ENCODE peak calls at places on chromosomes 3 and 15, in five cellular contexts. One of them, this sample, is unnamed.

GRCh38 chr15:70806992-70807712 is 43.8 kb upstream of the UACA start:
- DNase-seq in mammary epithelial cell: no peak
- DNase-seq in H1: no peak
- DNase-seq in neural progenitor cell: no peak
- DNase-seq in MM.1S: no peak
- DNase-seq in this sample: no peak

GRCh38 chr3:111861396-111861795 is 2.3 kb downstream of the PHLDB2 start:
- DNase-seq in mammary epithelial cell: peak; percentile 41
- DNase-seq in H1: no peak
- DNase-seq in neural progenitor cell: no peak
- DNase-seq in MM.1S: no peak
- DNase-seq in this sample: peak; percentile 47

GRCh38 chr15:73382131-73382530 is 13.4 kb upstream of the HCN4 start:
- DNase-seq in mammary epithelial cell: no peak
- DNase-seq in H1: no peak
- DNase-seq in neural progenitor cell: no peak
- DNase-seq in MM.1S: no peak
- DNase-seq in this sample: no peak

GRCh38 chr3:188303823-188304222 is 149.9 kb downstream of the LPP start:
- DNase-seq in mammary epithelial cell: no peak
- DNase-seq in H1: no peak
- DNase-seq in neural progenitor cell: no peak
- DNase-seq in MM.1S: no peak
- DNase-seq in this sample: no peak

GRCh38 chr3:73729969-73730440 is 105.3 kb upstream of the PDZRN3 start:
- DNase-seq in mammary epithelial cell: no peak
- DNase-seq in H1: no peak
- DNase-seq in neural progenitor cell: peak; percentile 28
- DNase-seq in MM.1S: no peak
- DNase-seq in this sample: peak; percentile 55

GRCh38 chr3:77039606-77040553 is at the start of gene ROBO2:
- DNase-seq in mammary epithelial cell: peak; percentile 2
- DNase-seq in H1: peak; percentile 82
- DNase-seq in neural progenitor cell: peak; percentile 91
- DNase-seq in MM.1S: no peak
- DNase-seq in this sample: peak; percentile 47

GRCh38 chr3:49911124-49911420 is 7.4 kb upstream of the MST1R start:
- DNase-seq in mammary epithelial cell: no peak
- DNase-seq in H1: no peak
- DNase-seq in neural progenitor cell: no peak
- DNase-seq in MM.1S: no peak
- DNase-seq in this sample: no peak

GRCh38 chr3:186826316-186826977 is 16.1 kb upstream of the ADIPOQ start:
- DNase-seq in mammary epithelial cell: no peak
- DNase-seq in H1: peak; percentile 54
- DNase-seq in neural progenitor cell: peak; percentile 17
- DNase-seq in MM.1S: no peak
- DNase-seq in this sample: no peak

GRCh38 chr3:23601020-23601822 is 204.5 kb upstream of the UBE2E1 start:
- DNase-seq in mammary epithelial cell: no peak
- DNase-seq in H1: no peak
- DNase-seq in neural progenitor cell: no peak
- DNase-seq in MM.1S: no peak
- DNase-seq in this sample: peak; percentile 41

GRCh38 chr3:37990527-37990926 is at the start of gene VILL:
- DNase-seq in mammary epithelial cell: no peak
- DNase-seq in H1: no peak
- DNase-seq in neural progenitor cell: no peak
- DNase-seq in MM.1S: no peak
- DNase-seq in this sample: no peak

GRCh38 chr3:46629571-46630517 is 17.5 kb downstream of the FAM240A start:
- DNase-seq in mammary epithelial cell: peak; percentile 71
- DNase-seq in H1: peak; percentile 89
- DNase-seq in neural progenitor cell: peak; percentile 91
- DNase-seq in MM.1S: peak; percentile 81
- DNase-seq in this sample: peak; percentile 73

GRCh38 chr3:155079795-155080546 is at the start of gene MME:
- DNase-seq in mammary epithelial cell: peak; percentile 69
- DNase-seq in H1: peak; percentile 84
- DNase-seq in neural progenitor cell: peak; percentile 81
- DNase-seq in MM.1S: peak; percentile 24
- DNase-seq in this sample: peak; percentile 52

GRCh38 chr3:196686436-196686835 is 25.6 kb downstream of the CEP19 start:
- DNase-seq in mammary epithelial cell: no peak
- DNase-seq in H1: no peak
- DNase-seq in neural progenitor cell: no peak
- DNase-seq in MM.1S: no peak
- DNase-seq in this sample: no peak

GRCh38 chr3:187798531-187799520 is 53.6 kb upstream of the BCL6 start:
- DNase-seq in mammary epithelial cell: no peak
- DNase-seq in H1: no peak
- DNase-seq in neural progenitor cell: no peak
- DNase-seq in MM.1S: no peak
- DNase-seq in this sample: no peak

GRCh38 chr3:182257361-182257760 is 535.9 kb upstream of the ATP11B start:
- DNase-seq in mammary epithelial cell: no peak
- DNase-seq in H1: no peak
- DNase-seq in neural progenitor cell: no peak
- DNase-seq in MM.1S: no peak
- DNase-seq in this sample: no peak

GRCh38 chr3:43907508-43907858 is 216.7 kb downstream of the ABHD5 start:
- DNase-seq in mammary epithelial cell: no peak
- DNase-seq in H1: no peak
- DNase-seq in neural progenitor cell: no peak
- DNase-seq in MM.1S: peak; percentile 12
- DNase-seq in this sample: no peak

GRCh38 chr3:157082305-157082981 is 77.5 kb downstream of the CCNL1 start:
- DNase-seq in mammary epithelial cell: peak; percentile 96
- DNase-seq in H1: no peak
- DNase-seq in neural progenitor cell: no peak
- DNase-seq in MM.1S: no peak
- DNase-seq in this sample: peak; percentile 89

GRCh38 chr3:45560270-45561020 is 34.1 kb upstream of the LIMD1 start:
- DNase-seq in mammary epithelial cell: no peak
- DNase-seq in H1: no peak
- DNase-seq in neural progenitor cell: no peak
- DNase-seq in MM.1S: no peak
- DNase-seq in this sample: peak; percentile 79

GRCh38 chr3:152779649-152780048 is 55.3 kb upstream of the P2RY1 start:
- DNase-seq in mammary epithelial cell: no peak
- DNase-seq in H1: no peak
- DNase-seq in neural progenitor cell: peak; percentile 26
- DNase-seq in MM.1S: peak; percentile 25
- DNase-seq in this sample: peak; percentile 61

GRCh38 chr15:64361259-64361658 is 5.3 kb upstream of the CSNK1G1 start:
- DNase-seq in mammary epithelial cell: peak; percentile 21
- DNase-seq in H1: no peak
- DNase-seq in neural progenitor cell: no peak
- DNase-seq in MM.1S: no peak
- DNase-seq in this sample: no peak

GRCh38 chr3:122094693-122095092 is 39.5 kb downstream of the CD86 start:
- DNase-seq in mammary epithelial cell: no peak
- DNase-seq in H1: no peak
- DNase-seq in neural progenitor cell: no peak
- DNase-seq in MM.1S: peak; percentile 71
- DNase-seq in this sample: no peak

GRCh38 chr3:191461113-191461595 is at the start of gene PYDC2:
- DNase-seq in mammary epithelial cell: no peak
- DNase-seq in H1: no peak
- DNase-seq in neural progenitor cell: no peak
- DNase-seq in MM.1S: no peak
- DNase-seq in this sample: no peak

GRCh38 chr15:50753463-50753862 is 12.0 kb downstream of the SPPL2A start:
- DNase-seq in mammary epithelial cell: no peak
- DNase-seq in H1: no peak
- DNase-seq in neural progenitor cell: no peak
- DNase-seq in MM.1S: no peak
- DNase-seq in this sample: peak; percentile 39

GRCh38 chr3:150729682-150730360 is 26.1 kb upstream of the ERICH6 start:
- DNase-seq in mammary epithelial cell: no peak
- DNase-seq in H1: no peak
- DNase-seq in neural progenitor cell: no peak
- DNase-seq in MM.1S: no peak
- DNase-seq in this sample: no peak

GRCh38 chr3:54967586-54968244 is 39.9 kb upstream of the LRTM1 start:
- DNase-seq in mammary epithelial cell: no peak
- DNase-seq in H1: no peak
- DNase-seq in neural progenitor cell: no peak
- DNase-seq in MM.1S: no peak
- DNase-seq in this sample: peak; percentile 86

GRCh38 chr15:39583586-39584265 is 2.8 kb downstream of the THBS1 start:
- DNase-seq in mammary epithelial cell: peak; percentile 78
- DNase-seq in H1: no peak
- DNase-seq in neural progenitor cell: peak; percentile 57
- DNase-seq in MM.1S: peak; percentile 14
- DNase-seq in this sample: peak; percentile 43

GRCh38 chr3:141148770-141149169 is 82.9 kb upstream of the PXYLP1 start:
- DNase-seq in mammary epithelial cell: no peak
- DNase-seq in H1: no peak
- DNase-seq in neural progenitor cell: no peak
- DNase-seq in MM.1S: no peak
- DNase-seq in this sample: no peak

GRCh38 chr3:127136024-127136600 is 56.8 kb upstream of the PRR23E start:
- DNase-seq in mammary epithelial cell: no peak
- DNase-seq in H1: no peak
- DNase-seq in neural progenitor cell: no peak
- DNase-seq in MM.1S: no peak
- DNase-seq in this sample: no peak

GRCh38 chr3:127135241-127136023 is 57.5 kb upstream of the PRR23E start:
- DNase-seq in mammary epithelial cell: no peak
- DNase-seq in H1: no peak
- DNase-seq in neural progenitor cell: peak; percentile 66
- DNase-seq in MM.1S: no peak
- DNase-seq in this sample: no peak

GRCh38 chr3:127137757-127138536 is 55.0 kb upstream of the PRR23E start:
- DNase-seq in mammary epithelial cell: no peak
- DNase-seq in H1: no peak
- DNase-seq in neural progenitor cell: no peak
- DNase-seq in MM.1S: no peak
- DNase-seq in this sample: no peak

GRCh38 chr3:127137113-127137512 is 55.8 kb upstream of the PRR23E start:
- DNase-seq in mammary epithelial cell: no peak
- DNase-seq in H1: no peak
- DNase-seq in neural progenitor cell: no peak
- DNase-seq in MM.1S: no peak
- DNase-seq in this sample: no peak

GRCh38 chr3:127136706-127137105 is 56.2 kb upstream of the PRR23E start:
- DNase-seq in mammary epithelial cell: no peak
- DNase-seq in H1: no peak
- DNase-seq in neural progenitor cell: no peak
- DNase-seq in MM.1S: no peak
- DNase-seq in this sample: no peak
- H3K27me3 ChIP-seq in mammary epithelial cell: peaks cover 10% of the 10 kb centered on the region
- H3K27me3 ChIP-seq in H1: peaks cover 26% of the 10 kb centered on the region
- H3K27me3 ChIP-seq in neural progenitor cell: peaks cover 40% of the 10 kb centered on the region
- H3K27me3 ChIP-seq in MM.1S: peaks cover 44% of the 10 kb centered on the region
- H3K27me3 ChIP-seq in this sample: peaks cover 21% of the 10 kb centered on the region

GRCh38 chr15:96362001-96362758 is 31.7 kb downstream of the NR2F2 start:
- DNase-seq in mammary epithelial cell: no peak
- DNase-seq in H1: no peak
- DNase-seq in neural progenitor cell: peak; percentile 79
- DNase-seq in MM.1S: no peak
- DNase-seq in this sample: no peak
- TF ChIP-seq EZH2 in mammary epithelial cell: no peak
- TF ChIP-seq EZH2 in H1: peak; percentile 36
- TF ChIP-seq EZH2 in neural progenitor cell: peak; percentile 12
- TF ChIP-seq EZH2 in MM.1S: no peak
- TF ChIP-seq EZH2 in this sample: no peak

GRCh38 chr3:123336001-123336400 is 112.9 kb downstream of the ADCY5 start:
- DNase-seq in mammary epithelial cell: no peak
- DNase-seq in H1: no peak
- DNase-seq in neural progenitor cell: no peak
- DNase-seq in MM.1S: no peak
- DNase-seq in this sample: no peak

GRCh38 chr3:123337226-123337625 is 111.7 kb downstream of the ADCY5 start:
- DNase-seq in mammary epithelial cell: no peak
- DNase-seq in H1: no peak
- DNase-seq in neural progenitor cell: no peak
- DNase-seq in MM.1S: no peak
- DNase-seq in this sample: no peak

GRCh38 chr3:123335007-123335670 is 113.8 kb downstream of the ADCY5 start:
- DNase-seq in mammary epithelial cell: no peak
- DNase-seq in H1: no peak
- DNase-seq in neural progenitor cell: no peak
- DNase-seq in MM.1S: peak; percentile 41
- DNase-seq in this sample: no peak

GRCh38 chr3:123338021-123338619 is 110.8 kb downstream of the ADCY5 start:
- DNase-seq in mammary epithelial cell: no peak
- DNase-seq in H1: no peak
- DNase-seq in neural progenitor cell: no peak
- DNase-seq in MM.1S: no peak
- DNase-seq in this sample: no peak

DNA sequence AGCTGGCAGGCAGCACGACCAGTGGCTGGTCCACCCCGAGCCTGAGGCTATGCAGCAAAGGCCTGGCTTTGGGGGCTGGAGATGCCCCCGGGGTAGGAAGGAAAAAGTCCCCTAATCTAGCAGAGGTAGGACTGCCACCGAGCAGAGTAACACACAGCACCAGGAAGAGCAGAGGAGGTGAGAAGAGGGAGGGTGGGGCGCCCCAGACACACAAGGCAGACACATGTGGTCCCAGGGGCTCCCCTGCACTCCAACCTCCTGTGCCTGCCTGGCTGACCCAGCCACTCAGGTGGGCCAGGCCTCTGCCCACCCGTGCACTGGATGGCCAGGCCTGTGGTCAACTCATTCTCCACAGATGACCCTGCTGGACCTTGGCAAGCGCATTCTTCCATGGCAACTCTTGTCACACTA is 112.4 kb downstream of the ADCY5 start:
- DNase-seq in mammary epithelial cell: no peak
- DNase-seq in H1: no peak
- DNase-seq in neural progenitor cell: no peak
- DNase-seq in MM.1S: no peak
- DNase-seq in this sample: no peak
- H3K27me3 ChIP-seq in mammary epithelial cell: no peaks in the 10 kb centered on the region
- H3K27me3 ChIP-seq in H1: no peaks in the 10 kb centered on the region
- H3K27me3 ChIP-seq in neural progenitor cell: no peaks in the 10 kb centered on the region
- H3K27me3 ChIP-seq in MM.1S: no peaks in the 10 kb centered on the region
- H3K27me3 ChIP-seq in this sample: no peaks in the 10 kb centered on the region

GRCh38 chr3:99915911-99916310 is 98.2 kb downstream of the CMSS1 start:
- DNase-seq in mammary epithelial cell: no peak
- DNase-seq in H1: no peak
- DNase-seq in neural progenitor cell: no peak
- DNase-seq in MM.1S: no peak
- DNase-seq in this sample: no peak

GRCh38 chr3:99920530-99921376 is 103.1 kb downstream of the CMSS1 start:
- DNase-seq in mammary epithelial cell: peak; percentile 61
- DNase-seq in H1: no peak
- DNase-seq in neural progenitor cell: peak; percentile 32
- DNase-seq in MM.1S: no peak
- DNase-seq in this sample: peak; percentile 48

GRCh38 chr3:99921377-99921695 is 103.7 kb downstream of the CMSS1 start:
- DNase-seq in mammary epithelial cell: no peak
- DNase-seq in H1: no peak
- DNase-seq in neural progenitor cell: no peak
- DNase-seq in MM.1S: no peak
- DNase-seq in this sample: no peak

GRCh38 chr3:99919694-99920093 is 102.0 kb downstream of the CMSS1 start:
- DNase-seq in mammary epithelial cell: no peak
- DNase-seq in H1: no peak
- DNase-seq in neural progenitor cell: no peak
- DNase-seq in MM.1S: peak; percentile 27
- DNase-seq in this sample: no peak

GRCh38 chr3:99918720-99919119 is 101.1 kb downstream of the CMSS1 start:
- DNase-seq in mammary epithelial cell: no peak
- DNase-seq in H1: no peak
- DNase-seq in neural progenitor cell: no peak
- DNase-seq in MM.1S: no peak
- DNase-seq in this sample: peak; percentile 48
- TF ChIP-seq EZH2 in mammary epithelial cell: no peak
- TF ChIP-seq EZH2 in H1: no peak
- TF ChIP-seq EZH2 in neural progenitor cell: no peak
- TF ChIP-seq EZH2 in MM.1S: no peak
- TF ChIP-seq EZH2 in this sample: no peak